ENCODE peak calls at places on chromosome 9, in six cellular contexts. F is tibial artery; M is lower lobe of right lung; C is psoas muscle; D is prostate gland; T is CD8-positive, alpha-beta T cell. V is an unnamed sample.

GRCh38 chr9:127876764-127877562 is 512 bp downstream of the AK1 start:
- DNase-seq in F (no peak), M (no peak), C (peak; percentile 41), D (no peak), T (no peak), V (no peak)

GRCh38 chr9:34669809-34670562 is 7.5 kb upstream of the CCL27 start:
- DNase-seq in F (no peak), M (no peak), C (no peak), D (no peak), T (no peak), V (no peak)

GRCh38 chr9:93305497-93306020 is 121.6 kb downstream of the WNK2 start:
- DNase-seq in F (peak; percentile 68), M (peak; percentile 38), C (peak; percentile 36), D (peak; percentile 66), T (no peak), V (no peak)

GRCh38 chr9:137878146-137878941 is 762 bp downstream of the CACNA1B start:
- DNase-seq in F (no peak), M (peak; percentile 36), C (no peak), D (no peak), T (no peak), V (peak; percentile 36)

GRCh38 chr9:116499986-116500871 is 186.9 kb upstream of the TRIM32 start:
- DNase-seq in F (no peak), M (no peak), C (no peak), D (no peak), T (no peak), V (no peak)

GRCh38 chr9:120875954-120876841 is 790 bp downstream of the PHF19 start:
- DNase-seq in F (peak; percentile 95), M (peak; percentile 86), C (peak; percentile 85), D (peak; percentile 64), T (peak; percentile 85), V (peak; percentile 92)

GRCh38 chr9:137463931-137464290 is 4.8 kb upstream of the NSMF start:
- DNase-seq in F (peak; percentile 66), M (no peak), C (no peak), D (no peak), T (no peak), V (no peak)

GRCh38 chr9:61673664-61674381 is 484.0 kb downstream of the SPATA31A7 start:
- DNase-seq in F (peak; percentile 58), M (no peak), C (no peak), D (no peak), T (no peak), V (no peak)

GRCh38 chr9:37373621-37374020 is 48.9 kb upstream of the GRHPR start:
- DNase-seq in F (no peak), M (no peak), C (no peak), D (no peak), T (no peak), V (no peak)

GRCh38 chr9:98961513-98962180 is 17.9 kb downstream of the COL15A1 start:
- DNase-seq in F (peak; percentile 56), M (no peak), C (no peak), D (no peak), T (no peak), V (no peak)

GRCh38 chr9:37010180-37010579 is 23.9 kb downstream of the PAX5 start:
- DNase-seq in F (no peak), M (no peak), C (no peak), D (no peak), T (no peak), V (no peak)

GRCh38 chr9:974993-975739 is 1.3 kb upstream of the DMRT3 start:
- DNase-seq in F (no peak), M (no peak), C (no peak), D (no peak), T (no peak), V (no peak)

GRCh38 chr9:6960777-6961176 is 203.0 kb downstream of the KDM4C start:
- DNase-seq in F (no peak), M (no peak), C (no peak), D (no peak), T (no peak), V (no peak)

GRCh38 chr9:126612813-126613641 is 701 bp upstream of the LMX1B start:
- DNase-seq in F (no peak), M (no peak), C (no peak), D (no peak), T (no peak), V (no peak)

GRCh38 chr9:96139592-96140251 is 162.3 kb downstream of the HSD17B3 start:
- DNase-seq in F (peak; percentile 90), M (no peak), C (peak; percentile 38), D (peak; percentile 88), T (no peak), V (no peak)

GRCh38 chr9:104927216-104927911 is 591 bp downstream of the ABCA1 start:
- DNase-seq in F (peak; percentile 79), M (peak; percentile 50), C (peak; percentile 54), D (peak; percentile 23), T (no peak), V (peak; percentile 54)

GRCh38 chr9:19935422-19935821 is 146.6 kb upstream of the SLC24A2 start:
- DNase-seq in F (no peak), M (no peak), C (no peak), D (no peak), T (no peak), V (no peak)

GRCh38 chr9:125410522-125410894 is 148.9 kb downstream of the GAPVD1 start:
- DNase-seq in F (no peak), M (no peak), C (no peak), D (no peak), T (no peak), V (no peak)
- TF ChIP-seq CTCF in F (no peak), M (no peak), C (no peak), D (no peak), T (no peak), V (no peak)

GRCh38 chr9:133516256-133516960 is 8.4 kb downstream of the MYMK start:
- DNase-seq in F (no peak), M (no peak), C (peak; percentile 3), D (no peak), T (no peak), V (no peak)

GRCh38 chr9:133518193-133518592 is 6.6 kb downstream of the MYMK start:
- DNase-seq in F (no peak), M (no peak), C (no peak), D (no peak), T (no peak), V (no peak)

GRCh38 chr9:133516961-133517350 is 7.8 kb downstream of the MYMK start:
- DNase-seq in F (no peak), M (no peak), C (no peak), D (no peak), T (no peak), V (no peak)

GRCh38 chr9:133518706-133519105 is 6.1 kb downstream of the MYMK start:
- DNase-seq in F (no peak), M (no peak), C (no peak), D (no peak), T (no peak), V (no peak)

GRCh38 chr9:133517711-133518110 is 7.0 kb downstream of the MYMK start:
- DNase-seq in F (no peak), M (no peak), C (no peak), D (no peak), T (no peak), V (no peak)
- H3K27me3 ChIP-seq in F (peaks cover 51% of the 10 kb centered on the region), M (peaks cover 8% of the 10 kb centered on the region), C (peaks cover 2% of the 10 kb centered on the region), D (no peaks in the 10 kb centered on the region), T (no peaks in the 10 kb centered on the region), V (peaks cover 4% of the 10 kb centered on the region)

GRCh38 chr9:91162784-91163440 is 198.8 kb downstream of the AUH start:
- DNase-seq in F (peak; percentile 69), M (peak; percentile 84), C (no peak), D (no peak), T (peak; percentile 40), V (peak; percentile 61)

GRCh38 chr9:91164724-91165520 is 196.8 kb downstream of the AUH start:
- DNase-seq in F (peak; percentile 78), M (peak; percentile 79), C (peak; percentile 75), D (no peak), T (peak; percentile 62), V (no peak)

GRCh38 chr9:91162311-91162710 is 199.4 kb downstream of the AUH start:
- DNase-seq in F (peak; percentile 28), M (no peak), C (no peak), D (no peak), T (no peak), V (no peak)

GRCh38 chr9:91163441-91163772 is 198.3 kb downstream of the AUH start:
- DNase-seq in F (no peak), M (no peak), C (no peak), D (no peak), T (no peak), V (no peak)

GRCh38 chr9:91163773-91164471 is 197.8 kb downstream of the AUH start:
- DNase-seq in F (peak; percentile 61), M (no peak), C (no peak), D (no peak), T (peak; percentile 10), V (no peak)
- H3K4me3 ChIP-seq in F (no peak overlapping the region), M (no peak overlapping the region), C (no peak overlapping the region), D (no peak overlapping the region), T (no peak overlapping the region), V (no peak overlapping the region)

GRCh38 chr9:69820955-69821788 is 555 bp downstream of the CFAP95 start:
- DNase-seq in F (no peak), M (no peak), C (no peak), D (no peak), T (no peak), V (no peak)

GRCh38 chr9:69817202-69817601 is 3.4 kb upstream of the CFAP95 start:
- DNase-seq in F (no peak), M (no peak), C (no peak), D (no peak), T (no peak), V (no peak)

GRCh38 chr9:69818946-69819345 is 1.7 kb upstream of the CFAP95 start:
- DNase-seq in F (no peak), M (no peak), C (no peak), D (no peak), T (no peak), V (no peak)

GRCh38 chr9:69824497-69825252 is 4.1 kb downstream of the CFAP95 start:
- DNase-seq in F (no peak), M (no peak), C (no peak), D (no peak), T (no peak), V (no peak)

DNA sequence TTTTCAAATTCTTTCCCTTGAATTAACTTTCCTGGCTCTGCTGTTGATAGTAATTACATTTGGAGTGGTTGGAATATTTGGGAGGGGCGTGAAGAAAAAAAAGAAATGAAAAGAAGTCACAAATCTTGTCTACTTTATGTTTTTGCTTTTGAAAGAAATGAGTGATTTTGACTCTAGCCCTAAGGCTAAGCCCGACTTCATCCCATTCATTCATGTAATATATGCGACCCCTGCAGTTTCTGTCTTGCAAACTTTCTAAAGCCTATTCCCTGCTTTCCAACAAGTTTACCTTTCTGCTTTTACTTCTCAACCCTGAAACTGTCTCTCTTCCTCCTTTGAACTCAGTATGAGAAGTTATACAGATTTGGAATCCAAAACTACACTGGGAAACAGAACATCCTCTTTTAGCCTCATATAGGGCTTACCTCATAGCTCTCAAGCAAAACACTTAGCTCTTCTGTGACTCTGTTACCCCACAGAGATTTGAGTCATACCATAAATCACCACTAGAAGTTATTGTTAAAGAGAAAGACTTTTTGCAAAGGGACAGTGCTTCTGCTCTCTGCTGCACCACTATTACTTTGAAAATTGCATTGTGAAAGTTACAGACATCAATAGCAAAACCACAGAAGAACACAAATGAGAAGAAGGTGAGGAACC is 1.6 kb downstream of the CFAP95 start:
- DNase-seq in F (no peak), M (no peak), C (no peak), D (no peak), T (no peak), V (peak; percentile 13)
- TF ChIP-seq CTCF in F (no peak), M (no peak), C (no peak), D (no peak), T (no peak), V (no peak)